ENCODE peak calls at places on chromosomes 13 and 19, in six cellular contexts. One of them, this sample, is unnamed.

GRCh38 chr19:4713384-4713951 is 10.2 kb downstream of the DPP9 start:
- DNase-seq in SJCRH30: no peak
- DNase-seq in fibroblast of pulmonary artery: peak; percentile 93
- DNase-seq in left ventricle myocardium inferior: peak; percentile 85
- DNase-seq in tibial artery: peak; percentile 66
- DNase-seq in ovary: no peak
- DNase-seq in this sample: no peak

GRCh38 chr19:47514151-47514868 is 553 bp downstream of the NAPA start:
- DNase-seq in ovary: no peak
- DNase-seq in left ventricle myocardium inferior: no peak
- DNase-seq in tibial artery: no peak
- DNase-seq in SJCRH30: no peak
- DNase-seq in fibroblast of pulmonary artery: no peak
- DNase-seq in this sample: no peak

GRCh38 chr13:108322206-108322824 is 52.8 kb downstream of the TNFSF13B start:
- DNase-seq in left ventricle myocardium inferior: no peak
- DNase-seq in SJCRH30: no peak
- DNase-seq in fibroblast of pulmonary artery: peak; percentile 64
- DNase-seq in ovary: no peak
- DNase-seq in tibial artery: no peak
- DNase-seq in this sample: no peak

GRCh38 chr19:8109455-8109854 is 39.9 kb downstream of the FBN3 start:
- DNase-seq in fibroblast of pulmonary artery: no peak
- DNase-seq in left ventricle myocardium inferior: no peak
- DNase-seq in tibial artery: no peak
- DNase-seq in SJCRH30: no peak
- DNase-seq in ovary: no peak
- DNase-seq in this sample: no peak

GRCh38 chr19:11581740-11582139 is 4.3 kb upstream of the ACP5 start:
- DNase-seq in left ventricle myocardium inferior: no peak
- DNase-seq in ovary: no peak
- DNase-seq in SJCRH30: no peak
- DNase-seq in tibial artery: no peak
- DNase-seq in fibroblast of pulmonary artery: peak; percentile 18
- DNase-seq in this sample: no peak

GRCh38 chr19:1853295-1854031 is 5.2 kb upstream of the REXO1 start:
- DNase-seq in fibroblast of pulmonary artery: peak; percentile 79
- DNase-seq in ovary: peak; percentile 60
- DNase-seq in left ventricle myocardium inferior: peak; percentile 79
- DNase-seq in tibial artery: peak; percentile 70
- DNase-seq in SJCRH30: peak; percentile 78
- DNase-seq in this sample: peak; percentile 86

GRCh38 chr13:110216403-110217041 is 90.4 kb downstream of the COL4A1 start:
- DNase-seq in ovary: no peak
- DNase-seq in SJCRH30: no peak
- DNase-seq in left ventricle myocardium inferior: no peak
- DNase-seq in fibroblast of pulmonary artery: peak; percentile 96
- DNase-seq in tibial artery: no peak
- DNase-seq in this sample: no peak

GRCh38 chr13:39422845-39423565 is 180.0 kb downstream of the LHFPL6 start:
- DNase-seq in tibial artery: no peak
- DNase-seq in fibroblast of pulmonary artery: peak; percentile 67
- DNase-seq in SJCRH30: no peak
- DNase-seq in ovary: no peak
- DNase-seq in left ventricle myocardium inferior: no peak
- DNase-seq in this sample: no peak

GRCh38 chr19:30864460-30865215 is 484.6 kb downstream of the TSHZ3 start:
- DNase-seq in tibial artery: no peak
- DNase-seq in ovary: no peak
- DNase-seq in fibroblast of pulmonary artery: no peak
- DNase-seq in SJCRH30: no peak
- DNase-seq in left ventricle myocardium inferior: no peak
- DNase-seq in this sample: no peak

GRCh38 chr13:101649490-101650126 is 197.1 kb downstream of the ITGBL1 start:
- DNase-seq in fibroblast of pulmonary artery: peak; percentile 72
- DNase-seq in tibial artery: no peak
- DNase-seq in SJCRH30: no peak
- DNase-seq in left ventricle myocardium inferior: no peak
- DNase-seq in ovary: no peak
- DNase-seq in this sample: no peak

GRCh38 chr19:37692956-37693660 is 26.5 kb downstream of the ZNF607 start:
- DNase-seq in tibial artery: no peak
- DNase-seq in ovary: no peak
- DNase-seq in left ventricle myocardium inferior: no peak
- DNase-seq in SJCRH30: no peak
- DNase-seq in fibroblast of pulmonary artery: no peak
- DNase-seq in this sample: no peak

GRCh38 chr13:97194473-97194872 is 27.7 kb upstream of the MBNL2 start:
- DNase-seq in fibroblast of pulmonary artery: peak; percentile 56
- DNase-seq in tibial artery: no peak
- DNase-seq in left ventricle myocardium inferior: no peak
- DNase-seq in ovary: no peak
- DNase-seq in SJCRH30: peak; percentile 65
- DNase-seq in this sample: no peak

GRCh38 chr13:66099825-66100224 is 1130.3 kb downstream of the PCDH9 start:
- DNase-seq in left ventricle myocardium inferior: no peak
- DNase-seq in tibial artery: no peak
- DNase-seq in SJCRH30: no peak
- DNase-seq in fibroblast of pulmonary artery: no peak
- DNase-seq in ovary: no peak
- DNase-seq in this sample: no peak

GRCh38 chr19:22144394-22144793 is 52.4 kb downstream of the ZNF676 start:
- DNase-seq in left ventricle myocardium inferior: no peak
- DNase-seq in SJCRH30: peak; percentile 6
- DNase-seq in tibial artery: no peak
- DNase-seq in fibroblast of pulmonary artery: peak; percentile 10
- DNase-seq in ovary: no peak
- DNase-seq in this sample: peak; percentile 10

GRCh38 chr13:64130170-64130569 is 2714.5 kb upstream of the PCDH20 start:
- DNase-seq in ovary: no peak
- DNase-seq in left ventricle myocardium inferior: no peak
- DNase-seq in SJCRH30: peak; percentile 13
- DNase-seq in tibial artery: no peak
- DNase-seq in fibroblast of pulmonary artery: no peak
- DNase-seq in this sample: no peak

GRCh38 chr19:3210347-3211017 is 14.0 kb upstream of the CELF5 start:
- DNase-seq in SJCRH30: peak; percentile 45
- DNase-seq in tibial artery: peak; percentile 40
- DNase-seq in left ventricle myocardium inferior: peak; percentile 46
- DNase-seq in ovary: no peak
- DNase-seq in fibroblast of pulmonary artery: peak; percentile 33
- DNase-seq in this sample: peak; percentile 77

GRCh38 chr13:91078093-91078679 is 269.3 kb upstream of the MIR17HG start:
- DNase-seq in ovary: no peak
- DNase-seq in tibial artery: no peak
- DNase-seq in SJCRH30: no peak
- DNase-seq in fibroblast of pulmonary artery: peak; percentile 25
- DNase-seq in left ventricle myocardium inferior: no peak
- DNase-seq in this sample: no peak

GRCh38 chr13:110331362-110331761 is 24.3 kb downstream of the COL4A2 start:
- DNase-seq in fibroblast of pulmonary artery: no peak
- DNase-seq in tibial artery: no peak
- DNase-seq in SJCRH30: no peak
- DNase-seq in left ventricle myocardium inferior: no peak
- DNase-seq in ovary: peak; percentile 70
- DNase-seq in this sample: no peak

GRCh38 chr19:29367701-29368306 is 154.9 kb upstream of the UQCRFS1 start:
- DNase-seq in left ventricle myocardium inferior: no peak
- DNase-seq in ovary: no peak
- DNase-seq in SJCRH30: no peak
- DNase-seq in fibroblast of pulmonary artery: no peak
- DNase-seq in tibial artery: no peak
- DNase-seq in this sample: no peak

GRCh38 chr13:31485183-31485582 is 254.1 kb upstream of the RXFP2 start:
- DNase-seq in left ventricle myocardium inferior: no peak
- DNase-seq in fibroblast of pulmonary artery: peak; percentile 76
- DNase-seq in ovary: no peak
- DNase-seq in SJCRH30: no peak
- DNase-seq in tibial artery: no peak
- DNase-seq in this sample: no peak

GRCh38 chr13:54709546-54709945 is 1680.9 kb downstream of the OLFM4 start:
- DNase-seq in tibial artery: no peak
- DNase-seq in fibroblast of pulmonary artery: no peak
- DNase-seq in ovary: no peak
- DNase-seq in SJCRH30: no peak
- DNase-seq in left ventricle myocardium inferior: no peak
- DNase-seq in this sample: no peak

GRCh38 chr13:61777281-61777680 is 361.6 kb upstream of the PCDH20 start:
- DNase-seq in fibroblast of pulmonary artery: peak; percentile 62
- DNase-seq in SJCRH30: no peak
- DNase-seq in tibial artery: no peak
- DNase-seq in left ventricle myocardium inferior: no peak
- DNase-seq in ovary: no peak
- DNase-seq in this sample: peak; percentile 54

GRCh38 chr19:8363803-8364771 is at the start of gene ANGPTL4:
- DNase-seq in SJCRH30: no peak
- DNase-seq in left ventricle myocardium inferior: peak; percentile 77
- DNase-seq in ovary: peak; percentile 66
- DNase-seq in tibial artery: peak; percentile 74
- DNase-seq in fibroblast of pulmonary artery: peak; percentile 88
- DNase-seq in this sample: peak; percentile 68

GRCh38 chr19:10292789-10293636 is 3.3 kb downstream of the ICAM5 start:
- DNase-seq in tibial artery: no peak
- DNase-seq in left ventricle myocardium inferior: no peak
- DNase-seq in SJCRH30: no peak
- DNase-seq in fibroblast of pulmonary artery: no peak
- DNase-seq in ovary: no peak
- DNase-seq in this sample: no peak

GRCh38 chr19:7658219-7658686 is 10.6 kb upstream of the RETN start:
- DNase-seq in left ventricle myocardium inferior: no peak
- DNase-seq in SJCRH30: peak; percentile 24
- DNase-seq in ovary: no peak
- DNase-seq in fibroblast of pulmonary artery: no peak
- DNase-seq in tibial artery: no peak
- DNase-seq in this sample: no peak

GRCh38 chr13:32582281-32582680 is 4.0 kb upstream of the PDS5B start:
- DNase-seq in left ventricle myocardium inferior: no peak
- DNase-seq in fibroblast of pulmonary artery: no peak
- DNase-seq in ovary: no peak
- DNase-seq in tibial artery: no peak
- DNase-seq in SJCRH30: no peak
- DNase-seq in this sample: no peak

GRCh38 chr19:33205531-33206260 is 11.6 kb downstream of the LRP3 start:
- DNase-seq in SJCRH30: no peak
- DNase-seq in tibial artery: no peak
- DNase-seq in left ventricle myocardium inferior: no peak
- DNase-seq in ovary: no peak
- DNase-seq in fibroblast of pulmonary artery: no peak
- DNase-seq in this sample: no peak

GRCh38 chr19:43519436-43520088 is 7.4 kb downstream of the ETHE1 start:
- DNase-seq in tibial artery: peak; percentile 64
- DNase-seq in fibroblast of pulmonary artery: peak; percentile 92
- DNase-seq in SJCRH30: peak; percentile 74
- DNase-seq in left ventricle myocardium inferior: peak; percentile 70
- DNase-seq in ovary: peak; percentile 84
- DNase-seq in this sample: peak; percentile 86

GRCh38 chr13:76759877-76760276 is 126.3 kb downstream of the KCTD12 start:
- DNase-seq in fibroblast of pulmonary artery: peak; percentile 46
- DNase-seq in tibial artery: no peak
- DNase-seq in SJCRH30: no peak
- DNase-seq in left ventricle myocardium inferior: no peak
- DNase-seq in ovary: no peak
- DNase-seq in this sample: no peak

GRCh38 chr19:2977001-2977685 is at the start of gene TLE6:
- DNase-seq in left ventricle myocardium inferior: peak; percentile 97
- DNase-seq in fibroblast of pulmonary artery: peak; percentile 94
- DNase-seq in ovary: peak; percentile 94
- DNase-seq in tibial artery: peak; percentile 93
- DNase-seq in SJCRH30: peak; percentile 98
- DNase-seq in this sample: peak; percentile 99

GRCh38 chr13:74115138-74115537 is 19.1 kb downstream of the KLF12 start:
- DNase-seq in SJCRH30: no peak
- DNase-seq in tibial artery: no peak
- DNase-seq in fibroblast of pulmonary artery: peak; percentile 66
- DNase-seq in left ventricle myocardium inferior: no peak
- DNase-seq in ovary: no peak
- DNase-seq in this sample: no peak

DNA sequence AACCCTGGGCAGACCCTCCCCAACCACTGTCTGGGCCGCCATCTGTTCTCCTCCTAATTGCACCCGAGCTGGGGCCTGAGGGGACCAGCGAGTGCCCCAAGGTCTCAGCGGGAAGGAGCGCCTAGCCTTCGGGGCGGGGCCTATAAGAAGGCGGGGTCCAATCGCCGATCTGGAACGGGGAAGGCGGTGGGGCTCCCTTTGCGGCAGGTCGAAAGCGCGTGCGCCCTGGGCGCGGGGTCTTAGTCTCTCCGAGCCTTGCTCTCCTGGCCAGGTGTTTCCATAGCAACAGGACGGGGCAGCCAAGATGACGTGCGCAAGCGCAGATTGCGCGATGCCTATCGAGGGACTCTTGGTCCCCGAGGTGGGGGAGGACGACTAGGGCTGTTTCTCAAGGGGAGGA is 2.8 kb downstream of the MAST1 start:
- DNase-seq in tibial artery: no peak
- DNase-seq in left ventricle myocardium inferior: no peak
- DNase-seq in fibroblast of pulmonary artery: peak; percentile 49
- DNase-seq in ovary: no peak
- DNase-seq in SJCRH30: peak; percentile 52
- DNase-seq in this sample: peak; percentile 93
- H3K4me3 ChIP-seq in tibial artery: no peak overlapping the region
- H3K4me3 ChIP-seq in left ventricle myocardium inferior: peak overlapping the region; percentile 43
- H3K4me3 ChIP-seq in fibroblast of pulmonary artery: peak overlapping the region; percentile 40
- H3K4me3 ChIP-seq in ovary: no peak overlapping the region
- H3K4me3 ChIP-seq in SJCRH30: no peak overlapping the region
- H3K4me3 ChIP-seq in this sample: peak overlapping the region; percentile 58

GRCh38 chr13:46896346-46897138 is at the start of gene HTR2A:
- DNase-seq in SJCRH30: no peak
- DNase-seq in fibroblast of pulmonary artery: peak; percentile 40
- DNase-seq in ovary: peak; percentile 33
- DNase-seq in left ventricle myocardium inferior: peak; percentile 23
- DNase-seq in tibial artery: peak; percentile 57
- DNase-seq in this sample: no peak
- H3K4me3 ChIP-seq in SJCRH30: no peak within 1 kb of the TSS
- H3K4me3 ChIP-seq in fibroblast of pulmonary artery: peak within 1 kb of the TSS; percentile 54
- H3K4me3 ChIP-seq in ovary: peak within 1 kb of the TSS; percentile 20
- H3K4me3 ChIP-seq in left ventricle myocardium inferior: peak within 1 kb of the TSS; percentile 49
- H3K4me3 ChIP-seq in tibial artery: peak within 1 kb of the TSS; percentile 76
- H3K4me3 ChIP-seq in this sample: peak within 1 kb of the TSS; percentile 32

DNA sequence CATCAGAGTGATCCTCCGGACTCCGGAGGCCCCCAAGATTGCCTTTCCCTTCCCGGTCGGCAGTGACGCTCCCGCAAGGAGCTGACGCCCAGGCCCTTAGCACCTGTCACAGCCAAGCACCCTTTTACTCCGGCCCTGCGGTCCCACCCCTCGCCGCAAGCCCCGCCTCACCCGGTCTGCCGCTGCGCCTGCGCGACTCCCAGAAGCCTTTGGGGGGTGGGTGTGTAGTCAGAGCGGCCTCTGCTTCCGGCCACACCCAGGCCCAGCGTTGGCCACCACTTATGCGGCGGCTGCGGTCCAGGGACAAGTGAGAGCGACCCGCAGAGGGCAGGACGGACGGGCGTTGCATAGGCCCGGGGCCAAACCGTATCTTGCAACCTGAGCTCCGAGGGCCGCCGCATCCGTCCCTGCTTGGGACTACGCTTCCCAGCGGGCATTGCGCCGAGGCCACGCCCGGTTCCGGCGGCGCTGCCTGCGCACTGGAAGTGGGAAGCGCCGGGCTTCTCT is 441 bp upstream of the ZFP28 start:
- DNase-seq in fibroblast of pulmonary artery: peak; percentile 90
- DNase-seq in SJCRH30: peak; percentile 96
- DNase-seq in left ventricle myocardium inferior: peak; percentile 91
- DNase-seq in tibial artery: peak; percentile 86
- DNase-seq in ovary: peak; percentile 91
- DNase-seq in this sample: peak; percentile 95
- H3K4me3 ChIP-seq in fibroblast of pulmonary artery: peak overlapping the region; percentile 81
- H3K4me3 ChIP-seq in SJCRH30: peak overlapping the region; percentile 93
- H3K4me3 ChIP-seq in left ventricle myocardium inferior: peak overlapping the region; percentile 83
- H3K4me3 ChIP-seq in tibial artery: peak overlapping the region; percentile 68
- H3K4me3 ChIP-seq in ovary: peak overlapping the region; percentile 90
- H3K4me3 ChIP-seq in this sample: peak overlapping the region; percentile 77

GRCh38 chr13:48222358-48223015 is 10.5 kb upstream of the ITM2B start:
- DNase-seq in tibial artery: peak; percentile 60
- DNase-seq in SJCRH30: no peak
- DNase-seq in fibroblast of pulmonary artery: peak; percentile 65
- DNase-seq in ovary: peak; percentile 56
- DNase-seq in left ventricle myocardium inferior: peak; percentile 46
- DNase-seq in this sample: no peak
- H3K4me3 ChIP-seq in tibial artery: peak overlapping the region; percentile 48
- H3K4me3 ChIP-seq in SJCRH30: no peak overlapping the region
- H3K4me3 ChIP-seq in fibroblast of pulmonary artery: peak overlapping the region; percentile 32
- H3K4me3 ChIP-seq in ovary: peak overlapping the region; percentile 36
- H3K4me3 ChIP-seq in left ventricle myocardium inferior: peak overlapping the region; percentile 57
- H3K4me3 ChIP-seq in this sample: no peak overlapping the region